ENCODE peak calls at places on chromosome 21, in seven cellular contexts. Q is heart left ventricle, B is stomach, X is tibial nerve, T is A549, O is GM12891, J is uterus. M is an unnamed sample.

GRCh38 chr21:38350681-38351080 is 93.9 kb downstream of the KCNJ15 start:
- DNase-seq in Q (no peak), B (no peak), X (no peak), T (no peak), O (no peak), J (no peak), M (no peak)

GRCh38 chr21:37845535-37845934 is 70.7 kb downstream of the KCNJ6 start:
- DNase-seq in Q (no peak), B (peak; percentile 49), X (no peak), T (no peak), O (no peak), J (no peak), M (no peak)

GRCh38 chr21:39379986-39380891 is 31.4 kb upstream of the HMGN1 start:
- DNase-seq in Q (peak; percentile 95), B (peak; percentile 93), X (peak; percentile 90), T (peak; percentile 72), O (peak; percentile 88), J (peak; percentile 96), M (peak; percentile 98)

GRCh38 chr21:40179167-40179566 is 311.9 kb downstream of the PCP4 start:
- DNase-seq in Q (peak; percentile 18), B (no peak), X (no peak), T (no peak), O (no peak), J (no peak), M (no peak)

GRCh38 chr21:27408826-27409225 is 441.9 kb upstream of the ADAMTS5 start:
- DNase-seq in Q (no peak), B (no peak), X (no peak), T (no peak), O (no peak), J (no peak), M (no peak)

GRCh38 chr21:39637971-39638628 is 25.4 kb downstream of the B3GALT5 start:
- DNase-seq in Q (no peak), B (no peak), X (no peak), T (no peak), O (no peak), J (no peak), M (no peak)

GRCh38 chr21:14589855-14590563 is 43.9 kb upstream of the SAMSN1 start:
- DNase-seq in Q (no peak), B (no peak), X (no peak), T (no peak), O (no peak), J (no peak), M (no peak)

GRCh38 chr21:39961251-39961650 is 94.0 kb downstream of the PCP4 start:
- DNase-seq in Q (no peak), B (no peak), X (no peak), T (no peak), O (no peak), J (no peak), M (no peak)

GRCh38 chr21:38979271-38980196 is 173.8 kb downstream of the ETS2 start:
- DNase-seq in Q (no peak), B (no peak), X (no peak), T (no peak), O (no peak), J (peak; percentile 59), M (no peak)

GRCh38 chr21:14058566-14058965 is 152.2 kb downstream of the LIPI start:
- DNase-seq in Q (no peak), B (no peak), X (no peak), T (no peak), O (no peak), J (no peak), M (no peak)

GRCh38 chr21:45157932-45158331 is 83.6 kb downstream of the ADARB1 start:
- DNase-seq in Q (no peak), B (no peak), X (no peak), T (no peak), O (no peak), J (no peak), M (no peak)

GRCh38 chr21:44760376-44760775 is 41.2 kb downstream of the UBE2G2 start:
- DNase-seq in Q (no peak), B (peak; percentile 9), X (no peak), T (no peak), O (no peak), J (no peak), M (no peak)

GRCh38 chr21:20388400-20388799 is 609.8 kb upstream of the NCAM2 start:
- DNase-seq in Q (no peak), B (no peak), X (no peak), T (no peak), O (no peak), J (no peak), M (no peak)

GRCh38 chr21:27047331-27048314 is 80.7 kb upstream of the ADAMTS5 start:
- DNase-seq in Q (no peak), B (no peak), X (no peak), T (no peak), O (no peak), J (no peak), M (no peak)

GRCh38 chr21:24896735-24897124 is 710.6 kb downstream of the MRPL39 start:
- DNase-seq in Q (no peak), B (no peak), X (no peak), T (no peak), O (no peak), J (no peak), M (no peak)

GRCh38 chr21:22791986-22792560 is 1793.9 kb downstream of the NCAM2 start:
- DNase-seq in Q (no peak), B (no peak), X (no peak), T (peak; percentile 0), O (peak; percentile 5), J (no peak), M (no peak)

GRCh38 chr21:44727757-44728156 is 16.4 kb upstream of the TSPEAR start:
- DNase-seq in Q (no peak), B (no peak), X (no peak), T (no peak), O (no peak), J (no peak), M (no peak)

GRCh38 chr21:26385721-26386120 is 187.4 kb downstream of the CYYR1 start:
- DNase-seq in Q (no peak), B (no peak), X (no peak), T (no peak), O (no peak), J (no peak), M (no peak)

GRCh38 chr21:18142639-18143038 is 102.0 kb upstream of the CHODL start:
- DNase-seq in Q (no peak), B (no peak), X (no peak), T (no peak), O (no peak), J (no peak), M (no peak)

GRCh38 chr21:26451014-26451740 is 121.9 kb downstream of the CYYR1 start:
- DNase-seq in Q (no peak), B (no peak), X (no peak), T (no peak), O (no peak), J (no peak), M (no peak)

GRCh38 chr21:31326478-31327247 is 17.4 kb downstream of the TIAM1 start:
- DNase-seq in Q (no peak), B (no peak), X (no peak), T (no peak), O (peak; percentile 41), J (no peak), M (no peak)

GRCh38 chr21:17828223-17828622 is 9.1 kb upstream of the C21orf91 start:
- DNase-seq in Q (no peak), B (no peak), X (no peak), T (no peak), O (no peak), J (no peak), M (no peak)

GRCh38 chr21:18460979-18461378 is 57.4 kb upstream of the TMPRSS15 start:
- DNase-seq in Q (no peak), B (no peak), X (no peak), T (no peak), O (no peak), J (no peak), M (no peak)

GRCh38 chr21:46246345-46246744 is 17.8 kb upstream of the LSS start:
- DNase-seq in Q (no peak), B (no peak), X (no peak), T (no peak), O (no peak), J (no peak), M (no peak)
- TF ChIP-seq POLR2A in Q (no peak), B (no peak), X (no peak), T (no peak), O (no peak), J (no peak), M (no peak)

GRCh38 chr21:32413697-32414578 is 1.4 kb downstream of the EVA1C start:
- DNase-seq in Q (no peak), B (no peak), X (no peak), T (no peak), O (no peak), J (peak; percentile 74), M (no peak)

GRCh38 chr21:32410916-32411315 is 1.6 kb upstream of the EVA1C start:
- DNase-seq in Q (no peak), B (peak; percentile 42), X (no peak), T (no peak), O (no peak), J (no peak), M (no peak)

GRCh38 chr21:32411366-32412161 is 942 bp upstream of the EVA1C start:
- DNase-seq in Q (peak; percentile 91), B (peak; percentile 97), X (peak; percentile 91), T (no peak), O (no peak), J (peak; percentile 95), M (peak; percentile 61)

GRCh38 chr21:32412998-32413504 is 545 bp downstream of the EVA1C start:
- DNase-seq in Q (peak; percentile 45), B (peak; percentile 57), X (peak; percentile 33), T (no peak), O (no peak), J (peak; percentile 63), M (no peak)

GRCh38 chr21:32412162-32412997 is at the start of gene EVA1C:
- DNase-seq in Q (peak; percentile 77), B (peak; percentile 83), X (peak; percentile 49), T (peak; percentile 51), O (no peak), J (peak; percentile 82), M (peak; percentile 84)
- TF ChIP-seq POLR2A in Q (no peak), B (no peak), X (peak; percentile 50), T (peak; percentile 37), O (no peak), J (peak; percentile 56), M (peak; percentile 15)

GRCh38 chr21:34526618-34527290 is 14.7 kb upstream of the KCNE1 start:
- DNase-seq in Q (peak; percentile 88), B (peak; percentile 77), X (peak; percentile 44), T (peak; percentile 78), O (no peak), J (peak; percentile 77), M (peak; percentile 78)
- TF ChIP-seq POLR2A in Q (no peak), B (peak; percentile 53), X (no peak), T (no peak), O (no peak), J (peak; percentile 47), M (peak; percentile 88)

GRCh38 chr21:43718872-43719747 is at the start of gene PDXK:
- DNase-seq in Q (peak; percentile 88), B (peak; percentile 92), X (peak; percentile 77), T (peak; percentile 38), O (peak; percentile 79), J (peak; percentile 77), M (peak; percentile 82)
- TF ChIP-seq POLR2A in Q (no peak), B (peak; percentile 11), X (peak; percentile 65), T (peak; percentile 54), O (no peak), J (peak; percentile 85), M (peak; percentile 91)

GRCh38 chr21:41678016-41678935 is 88.6 kb downstream of the RIPK4 start:
- DNase-seq in Q (no peak), B (peak; percentile 87), X (no peak), T (peak; percentile 61), O (no peak), J (no peak), M (peak; percentile 68)
- TF ChIP-seq POLR2A in Q (no peak), B (no peak), X (no peak), T (no peak), O (no peak), J (no peak), M (peak; percentile 29)

GRCh38 chr21:16535100-16535418 is 805.3 kb downstream of the USP25 start:
- DNase-seq in Q (peak; percentile 85), B (peak; percentile 30), X (peak; percentile 74), T (no peak), O (no peak), J (peak; percentile 93), M (peak; percentile 40)
- TF ChIP-seq POLR2A in Q (no peak), B (no peak), X (no peak), T (no peak), O (no peak), J (no peak), M (peak; percentile 60)

M was measured in H54.